ENCODE peak calls at places on chromosomes 1 and 21, in six cellular contexts. T is right lobe of liver; A is adrenal gland; J is astrocyte of the cerebellum; D is CD4-positive, alpha-beta T cell; E is GM12865. P is an unnamed sample.

GRCh38 chr21:37008705-37009104 is 2.2 kb downstream of the RIPPLY3 start:
- DNase-seq in E (no peak), A (no peak), D (no peak), T (no peak), J (no peak), P (no peak)

GRCh38 chr21:32135401-32136363 is 143.2 kb downstream of the MIS18A start:
- DNase-seq in D (no peak), T (no peak), A (no peak), E (peak), J (no peak), P (peak)

GRCh38 chr1:207952617-207953542 is 42.0 kb upstream of the CD34 start:
- DNase-seq in J (no peak), A (no peak), E (no peak), D (no peak), T (no peak), P (peak)

GRCh38 chr1:201456499-201457309 is 12.3 kb downstream of the PHLDA3 start:
- DNase-seq in J (peak), E (no peak), A (peak), D (no peak), T (no peak), P (no peak)

GRCh38 chr1:44808938-44809917 is 905 bp downstream of the BTBD19 start:
- DNase-seq in E (peak), D (peak), J (no peak), T (peak), A (peak), P (peak)

GRCh38 chr1:40901886-40902633 is 39.9 kb upstream of the CITED4 start:
- DNase-seq in T (no peak), A (no peak), J (peak), E (peak), D (no peak), P (no peak)

GRCh38 chr1:228809621-228810313 is 74.5 kb downstream of the RHOU start:
- DNase-seq in D (no peak), E (no peak), T (peak), J (no peak), A (no peak), P (no peak)

GRCh38 chr1:29490204-29490934 is 254.0 kb downstream of the PTPRU start:
- DNase-seq in D (no peak), E (no peak), A (no peak), J (no peak), T (no peak), P (no peak)

GRCh38 chr1:91011726-91012125 is 10.1 kb downstream of the ZNF644 start:
- DNase-seq in A (no peak), T (no peak), E (no peak), J (no peak), D (no peak), P (no peak)

GRCh38 chr1:202143768-202144509 is 598 bp downstream of the ARL8A start:
- DNase-seq in J (no peak), D (no peak), T (peak), E (peak), A (no peak), P (peak)

GRCh38 chr1:56788588-56788987 is 30.6 kb downstream of the FYB2 start:
- DNase-seq in J (no peak), A (peak), T (peak), E (no peak), D (no peak), P (no peak)

GRCh38 chr1:12143631-12144155 is 23.1 kb upstream of the TNFRSF1B start:
- DNase-seq in J (peak), A (peak), E (peak), T (no peak), D (no peak), P (peak)

GRCh38 chr1:159171254-159171687 is at the start of gene CADM3:
- DNase-seq in T (no peak), E (no peak), J (no peak), D (no peak), A (no peak), P (peak)

GRCh38 chr1:243343970-243344749 is 88.3 kb downstream of the SDCCAG8 start:
- DNase-seq in A (no peak), D (no peak), J (peak), E (peak), T (no peak), P (peak)

GRCh38 chr1:116988248-116988647 is 13.3 kb upstream of the CD101 start:
- DNase-seq in A (peak), T (no peak), E (no peak), J (peak), D (no peak), P (no peak)

GRCh38 chr1:184051138-184051484 is 419 bp upstream of the TSEN15 start:
- DNase-seq in E (no peak), A (no peak), T (no peak), J (no peak), D (no peak), P (no peak)

GRCh38 chr1:113677250-113678158 is 81.8 kb downstream of the PHTF1 start:
- DNase-seq in J (peak), D (no peak), E (peak), T (peak), A (peak), P (peak)

GRCh38 chr21:21137986-21138385 is 139.8 kb downstream of the NCAM2 start:
- DNase-seq in A (no peak), D (no peak), J (peak), E (no peak), T (no peak), P (no peak)

GRCh38 chr1:20372676-20373075 is 82.0 kb downstream of the VWA5B1 start:
- DNase-seq in E (no peak), D (no peak), A (no peak), J (no peak), T (no peak), P (no peak)

GRCh38 chr21:38957575-38958340 is 152.0 kb downstream of the ETS2 start:
- DNase-seq in E (no peak), A (no peak), T (no peak), J (no peak), D (no peak), P (no peak)

GRCh38 chr21:18951291-18952038 is 547.9 kb upstream of the TMPRSS15 start:
- DNase-seq in A (peak), J (peak), T (no peak), E (peak), D (no peak), P (no peak)

DNA sequence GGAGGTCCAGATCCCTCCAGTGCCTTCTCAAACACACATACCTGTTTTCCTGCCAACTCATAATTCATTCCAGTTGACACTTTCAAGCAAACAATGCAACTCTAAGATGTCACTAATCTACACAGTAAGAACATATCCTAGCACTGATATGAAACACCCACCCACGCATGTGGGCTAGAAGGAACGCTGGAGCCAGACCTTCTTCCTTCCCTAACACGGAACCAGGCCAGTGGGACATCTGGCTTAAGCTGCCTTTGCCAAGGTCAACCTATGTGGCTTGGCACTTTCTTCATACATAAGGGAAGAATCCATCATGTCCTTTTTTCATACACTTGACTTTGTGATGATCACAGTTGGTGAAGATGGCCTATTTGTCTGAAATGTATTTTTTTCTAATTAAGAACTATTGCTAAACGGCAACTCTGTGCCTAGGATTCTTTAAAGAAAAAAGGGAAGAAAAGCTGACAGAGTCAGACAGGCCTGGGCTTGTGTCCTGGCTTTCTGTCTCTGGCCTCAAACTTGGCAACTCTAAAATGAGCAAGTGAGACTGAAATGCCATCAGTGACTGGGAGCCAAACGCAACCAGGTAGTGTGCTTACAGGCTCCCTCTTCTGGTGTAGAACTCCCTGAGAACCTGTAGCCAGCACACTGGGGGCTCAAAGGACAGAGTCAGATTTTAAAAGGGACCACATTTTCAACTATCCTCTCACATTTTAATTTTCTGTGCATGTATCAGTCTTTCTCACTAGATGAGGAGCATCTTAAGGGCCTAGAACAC is 92.6 kb upstream of the BEND5 start:
- DNase-seq in J (peak), E (no peak), D (no peak), T (no peak), A (no peak), P (no peak)
- TF ChIP-seq CTCF in J (peak), E (no peak), D (no peak), T (no peak), A (no peak), P (no peak)

GRCh38 chr21:44755227-44755626 is 43.9 kb upstream of the TSPEAR start:
- DNase-seq in E (no peak), D (no peak), A (peak), J (no peak), T (no peak), P (no peak)
- TF ChIP-seq CTCF in E (no peak), D (no peak), A (no peak), J (no peak), T (no peak), P (no peak)

GRCh38 chr21:25862596-25862995 is 127.8 kb downstream of the GABPA start:
- DNase-seq in T (no peak), E (peak), A (no peak), J (peak), D (no peak), P (peak)
- TF ChIP-seq CTCF in T (peak), E (peak), A (peak), J (peak), D (peak), P (peak)

DNA sequence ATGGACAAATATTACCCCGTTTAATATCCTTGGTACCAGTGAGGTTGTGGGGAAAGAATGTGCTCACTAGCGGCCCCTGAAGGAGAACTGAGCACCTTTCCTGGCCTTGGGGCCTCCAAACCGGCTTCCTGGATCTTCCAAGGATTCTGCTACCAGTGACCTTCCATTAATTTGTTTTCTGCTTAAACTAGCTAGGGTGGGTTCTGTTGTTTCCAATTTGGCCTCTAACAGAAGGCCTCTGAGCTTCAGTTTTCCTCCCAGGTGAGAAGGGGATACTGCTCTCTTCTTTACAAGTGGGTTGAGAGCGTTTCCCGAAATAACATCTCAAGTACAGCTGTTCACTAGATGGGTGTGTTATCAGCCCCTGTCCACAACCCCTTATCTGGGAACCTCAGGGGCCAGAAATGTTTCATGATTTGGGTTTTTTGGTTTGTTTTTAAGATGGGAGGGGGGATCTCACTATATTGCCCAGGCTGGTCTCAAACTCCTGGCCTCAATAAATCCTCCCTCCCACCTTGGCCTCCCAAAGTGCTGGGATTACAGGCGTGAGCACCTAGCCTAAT is 16.9 kb upstream of the IFNGR2 start:
- DNase-seq in A (no peak), D (no peak), J (no peak), E (no peak), T (no peak), P (no peak)
- TF ChIP-seq CTCF in A (no peak), D (no peak), J (peak), E (peak), T (no peak), P (no peak)

DNA sequence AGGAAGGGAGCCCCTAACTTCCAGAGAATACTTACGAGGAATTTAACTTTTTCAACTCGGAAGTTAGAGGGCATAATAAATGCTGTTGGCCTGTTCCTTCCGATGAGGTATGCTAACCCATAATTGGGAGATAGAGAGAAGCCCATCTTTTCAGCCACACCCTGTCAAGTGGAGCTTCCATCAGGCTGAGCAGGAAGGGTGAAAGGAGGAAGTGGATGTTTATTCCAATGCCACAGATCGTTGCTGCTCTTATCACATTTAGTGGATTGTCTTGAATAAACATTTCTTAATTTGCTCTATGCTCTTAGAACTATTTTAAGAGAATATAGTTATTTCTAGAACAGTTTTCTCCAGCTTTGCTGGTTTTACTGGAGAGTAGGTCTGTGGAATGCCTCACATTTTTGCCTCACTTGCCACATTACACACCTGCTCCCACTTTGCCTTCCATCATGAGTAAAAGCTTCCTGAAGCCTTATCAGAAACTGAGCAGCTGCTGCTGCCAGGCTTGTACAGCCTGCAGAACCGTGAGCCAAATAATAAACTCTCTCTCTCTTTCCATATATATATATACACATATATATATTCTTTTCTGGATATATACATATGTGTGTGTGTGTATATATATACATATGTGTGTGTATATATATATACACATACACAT is 60.0 kb upstream of the RGS21 start:
- DNase-seq in J (no peak), E (no peak), D (no peak), A (no peak), T (no peak), P (no peak)
- TF ChIP-seq CTCF in J (no peak), E (no peak), D (no peak), A (no peak), T (no peak), P (no peak)

P was measured in GM13976.